ENCODE peak calls at places on chromosomes 7 and 10, in seven cellular contexts. K, C, E, T, F, O and V are unnamed samples.

GRCh38 chr7:128406986-128407589 is 2.7 kb downstream of the IMPDH1 start:
- DNase-seq in K (no peak), C (no peak), E (no peak), T (no peak), F (no peak), O (peak), V (no peak)

GRCh38 chr10:1057106-1057657 is 997 bp downstream of the WDR37 start:
- DNase-seq in K (peak), C (no peak), E (no peak), T (no peak), F (peak), O (peak), V (peak)

GRCh38 chr7:138074540-138074939 is 1.7 kb upstream of the AKR1D1 start:
- DNase-seq in K (peak), C (no peak), E (no peak), T (no peak), F (no peak), O (no peak), V (no peak)

GRCh38 chr10:61153766-61154165 is 209.8 kb upstream of the RHOBTB1 start:
- DNase-seq in K (no peak), C (no peak), E (no peak), T (peak), F (peak), O (no peak), V (no peak)

GRCh38 chr7:139783647-139784385 is 6.0 kb upstream of the HIPK2 start:
- DNase-seq in K (peak), C (no peak), E (no peak), T (no peak), F (no peak), O (no peak), V (no peak)

GRCh38 chr10:61608255-61609040 is 54.3 kb upstream of the CABCOCO1 start:
- DNase-seq in K (no peak), C (no peak), E (peak), T (peak), F (peak), O (no peak), V (no peak)

GRCh38 chr10:47438857-47439474 is 44.9 kb downstream of the ANXA8 start:
- DNase-seq in K (peak), C (peak), E (peak), T (peak), F (peak), O (peak), V (no peak)

GRCh38 chr7:45242261-45242660 is 84.7 kb downstream of the RAMP3 start:
- DNase-seq in K (no peak), C (no peak), E (no peak), T (no peak), F (no peak), O (no peak), V (no peak)

GRCh38 chr10:43250925-43251663 is 15.8 kb downstream of the RASGEF1A start:
- DNase-seq in K (no peak), C (peak), E (no peak), T (no peak), F (no peak), O (peak), V (peak)

GRCh38 chr7:18508441-18509427 is 13.2 kb downstream of the HDAC9 start:
- DNase-seq in K (peak), C (no peak), E (peak), T (peak), F (peak), O (no peak), V (no peak)

GRCh38 chr7:4845740-4846142 is 16.1 kb downstream of the PAPOLB start:
- DNase-seq in K (no peak), C (no peak), E (no peak), T (no peak), F (peak), O (no peak), V (no peak)

GRCh38 chr10:13712799-13713581 is 126.2 kb downstream of the PRPF18 start:
- DNase-seq in K (peak), C (peak), E (peak), T (peak), F (peak), O (peak), V (peak)

GRCh38 chr10:8034666-8035640 is 19.5 kb upstream of the GATA3 start:
- DNase-seq in K (no peak), C (no peak), E (no peak), T (no peak), F (no peak), O (peak), V (no peak)

GRCh38 chr10:1608408-1609037 is 128.8 kb downstream of the ADARB2 start:
- DNase-seq in K (no peak), C (no peak), E (no peak), T (no peak), F (no peak), O (no peak), V (no peak)

GRCh38 chr10:102917314-102917961 is 656 bp upstream of the CNNM2 start:
- DNase-seq in K (peak), C (peak), E (peak), T (peak), F (peak), O (peak), V (peak)

GRCh38 chr10:52951819-52952218 is 179.2 kb upstream of the MBL2 start:
- DNase-seq in K (peak), C (peak), E (peak), T (peak), F (peak), O (peak), V (no peak)

GRCh38 chr7:99193527-99194214 is 14.2 kb downstream of the KPNA7 start:
- DNase-seq in K (peak), C (no peak), E (peak), T (peak), F (peak), O (peak), V (no peak)

GRCh38 chr10:132414402-132415016 is 17.5 kb downstream of the PWWP2B start:
- DNase-seq in K (no peak), C (no peak), E (no peak), T (no peak), F (no peak), O (no peak), V (no peak)

GRCh38 chr7:25196132-25196896 is 32.0 kb downstream of the NPVF start:
- DNase-seq in K (no peak), C (no peak), E (no peak), T (no peak), F (peak), O (no peak), V (no peak)

GRCh38 chr7:55128693-55129394 is 110.0 kb downstream of the EGFR start:
- DNase-seq in K (peak), C (no peak), E (peak), T (peak), F (peak), O (no peak), V (peak)